ENCODE peak calls at places on chromosomes 16 and 17, in four cellular contexts. A is Karpas-422, J is mammary epithelial cell, K is GM23338. D is an unnamed sample. For H3K4me1, the result is how much of the 10 kb centered on the place peaks cover.

GRCh38 chr17:82503094-82503727 is 16.3 kb upstream of the FOXK2 start:
- DNase-seq in A (no peak), J (no peak), K (no peak), D (no peak)

GRCh38 chr16:16033208-16033717 is 83.8 kb downstream of the ABCC1 start:
- DNase-seq in A (no peak), J (no peak), K (no peak), D (peak)

GRCh38 chr16:56795011-56795410 is 65.1 kb downstream of the NUP93 start:
- DNase-seq in A (no peak), J (no peak), K (no peak), D (no peak)

GRCh38 chr16:19005561-19006445 is 22.1 kb downstream of the TMC7 start:
- DNase-seq in A (no peak), J (peak), K (peak), D (no peak)

GRCh38 chr17:44314869-44315661 is 6.7 kb downstream of the RUNDC3A start:
- DNase-seq in A (peak), J (peak), K (peak), D (peak)

GRCh38 chr17:74512624-74513084 is 18.6 kb downstream of the CD300LB start:
- DNase-seq in A (no peak), J (peak), K (no peak), D (no peak)

GRCh38 chr17:82567286-82567685 is 47.8 kb downstream of the FOXK2 start:
- DNase-seq in A (no peak), J (no peak), K (no peak), D (no peak)

GRCh38 chr16:8885674-8886592 is 3.8 kb downstream of the LITAFD start:
- DNase-seq in A (no peak), J (peak), K (peak), D (no peak)

GRCh38 chr17:80426671-80427326 is 11.8 kb downstream of the ENDOV start:
- DNase-seq in A (peak), J (peak), K (peak), D (peak)

GRCh38 chr17:32323784-32324590 is 18.0 kb downstream of the C17orf75 start:
- DNase-seq in A (no peak), J (peak), K (no peak), D (no peak)

GRCh38 chr16:51150894-51151320 is at the start of gene SALL1:
- DNase-seq in A (no peak), J (no peak), K (no peak), D (no peak)

GRCh38 chr16:89409161-89409711 is 81.1 kb downstream of the ANKRD11 start:
- DNase-seq in A (no peak), J (peak), K (no peak), D (no peak)

GRCh38 chr16:56421976-56422669 is 3.2 kb downstream of the AMFR start:
- DNase-seq in A (peak), J (no peak), K (no peak), D (no peak)

GRCh38 chr17:40343126-40344119 is 21.1 kb downstream of the GJD3 start:
- DNase-seq in A (no peak), J (no peak), K (no peak), D (no peak)

GRCh38 chr17:9431620-9432019 is 144.0 kb downstream of the STX8 start:
- DNase-seq in A (no peak), J (no peak), K (no peak), D (no peak)

GRCh38 chr17:76658387-76658705 is 14.8 kb upstream of the ST6GALNAC1 start:
- DNase-seq in A (no peak), J (no peak), K (no peak), D (no peak)

GRCh38 chr17:77322534-77323412 is 182.0 kb downstream of the SEC14L1 start:
- DNase-seq in A (peak), J (peak), K (no peak), D (no peak)

GRCh38 chr17:2786176-2786881 is 9.9 kb upstream of the RAP1GAP2 start:
- DNase-seq in A (peak), J (peak), K (peak), D (peak)
- H3K4me2 ChIP-seq in A (no peak), J (peak), K (no peak), D (peak)

GRCh38 chr16:85823328-85823920 is 23.9 kb downstream of the COX4I1 start:
- DNase-seq in A (no peak), J (no peak), K (no peak), D (no peak)

GRCh38 chr16:85824161-85825135 is 25.0 kb downstream of the COX4I1 start:
- DNase-seq in A (no peak), J (no peak), K (no peak), D (no peak)

GRCh38 chr16:85828166-85828565 is 28.7 kb downstream of the COX4I1 start:
- DNase-seq in A (no peak), J (no peak), K (no peak), D (no peak)

GRCh38 chr16:85826686-85827247 is 27.3 kb downstream of the COX4I1 start:
- DNase-seq in A (no peak), J (no peak), K (no peak), D (no peak)

DNA sequence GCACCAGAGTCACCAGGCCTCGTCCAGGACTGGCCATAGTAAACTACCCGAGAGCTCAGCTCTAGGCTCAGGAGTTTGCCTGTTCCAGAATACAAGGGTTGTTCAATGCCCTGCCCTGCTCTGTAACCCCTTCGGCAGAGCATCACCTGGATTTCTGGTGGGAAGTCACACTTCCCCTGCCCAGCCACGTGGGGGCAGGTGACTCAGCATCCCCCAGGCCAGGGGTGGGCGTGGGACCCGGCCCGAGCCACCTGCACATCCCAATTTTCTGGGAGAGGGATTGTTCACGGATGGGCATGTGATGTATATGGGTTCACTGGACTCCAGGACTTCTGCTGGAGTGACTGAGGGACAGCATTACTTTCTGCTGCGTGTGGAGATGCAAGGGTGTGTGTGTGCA is 25.8 kb downstream of the COX4I1 start:
- DNase-seq in A (no peak), J (no peak), K (peak), D (no peak)
- H3K4me1 ChIP-seq in A (under half), J (under half), K (under half), D (under half)

DNA sequence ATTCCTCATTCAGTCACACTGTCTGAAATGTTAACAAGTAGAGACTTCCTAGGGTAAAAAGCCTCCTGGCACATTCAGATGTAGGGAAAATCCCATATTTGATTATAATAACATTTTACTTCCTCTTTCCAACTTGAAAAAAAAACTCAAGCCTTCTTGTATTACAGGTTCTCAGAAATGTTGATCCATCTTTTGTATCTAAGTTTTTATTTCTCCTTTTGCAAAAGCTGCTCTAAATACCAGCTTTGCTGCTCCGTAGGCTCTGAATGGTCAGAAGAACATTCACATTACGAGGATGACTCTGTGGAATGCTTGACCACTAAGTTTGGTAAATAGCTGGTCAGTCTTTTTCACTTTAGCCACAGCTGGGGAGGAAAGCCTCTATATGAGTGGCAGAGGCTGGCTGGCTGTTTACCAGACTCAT is 13.2 kb upstream of the HEATR6 start:
- DNase-seq in A (no peak), J (no peak), K (no peak), D (no peak)
- H3K4me2 ChIP-seq in A (no peak), J (no peak), K (no peak), D (no peak)

GRCh38 chr16:85617948-85618347 is 4.8 kb downstream of the GSE1 start:
- DNase-seq in A (no peak), J (no peak), K (no peak), D (no peak)

GRCh38 chr16:85620403-85620802 is 7.3 kb downstream of the GSE1 start:
- DNase-seq in A (no peak), J (no peak), K (no peak), D (no peak)

GRCh38 chr16:85616608-85617311 is 3.6 kb downstream of the GSE1 start:
- DNase-seq in A (no peak), J (no peak), K (no peak), D (no peak)

GRCh38 chr16:85618509-85618908 is 5.4 kb downstream of the GSE1 start:
- DNase-seq in A (no peak), J (no peak), K (no peak), D (no peak)

GRCh38 chr16:85619089-85619850 is 6.1 kb downstream of the GSE1 start:
- DNase-seq in A (no peak), J (no peak), K (no peak), D (no peak)
- H3K4me1 ChIP-seq in A (under half), J (under half), K (under half), D (under half)

GRCh38 chr16:84275562-84276151 is 19.0 kb upstream of the WFDC1 start:
- DNase-seq in A (no peak), J (no peak), K (no peak), D (no peak)

GRCh38 chr16:84279871-84280270 is 14.8 kb upstream of the WFDC1 start:
- DNase-seq in A (no peak), J (no peak), K (no peak), D (no peak)

GRCh38 chr16:84277244-84277823 is 17.3 kb upstream of the WFDC1 start:
- DNase-seq in A (peak), J (peak), K (peak), D (peak)

GRCh38 chr16:84278968-84279367 is 15.7 kb upstream of the WFDC1 start:
- DNase-seq in A (no peak), J (no peak), K (peak), D (no peak)

GRCh38 chr16:84278333-84278732 is 16.3 kb upstream of the WFDC1 start:
- DNase-seq in A (peak), J (no peak), K (no peak), D (no peak)
- H3K4me2 ChIP-seq in A (no peak), J (no peak), K (no peak), D (no peak)

DNA sequence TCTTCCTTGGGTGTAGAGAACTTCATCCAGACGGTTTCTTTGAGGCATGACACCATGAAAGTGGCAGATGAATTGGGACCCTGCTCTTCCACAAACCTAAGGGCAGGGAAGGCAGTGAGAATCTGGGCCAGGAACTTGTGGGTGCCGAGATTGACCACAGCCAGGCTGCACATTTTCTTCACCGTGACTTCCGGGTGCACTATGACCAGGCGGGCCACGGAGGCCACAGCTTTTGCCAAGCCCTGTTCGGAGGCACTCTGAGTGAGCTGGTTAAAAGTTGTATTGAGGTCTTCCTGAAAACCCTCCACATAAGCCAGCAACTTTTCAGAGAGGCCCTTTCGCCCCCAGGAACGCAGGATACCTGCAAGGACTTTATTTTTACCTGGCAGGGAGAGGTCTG is 5.9 kb downstream of the GEMIN4 start:
- DNase-seq in A (no peak), J (no peak), K (no peak), D (no peak)
- H3K4me1 ChIP-seq in A (under half), J (under half), K (under half), D (under half)

GRCh38 chr17:72683506-72684404 is 408.7 kb downstream of the SLC39A11 start:
- DNase-seq in A (no peak), J (peak), K (no peak), D (no peak)
- H3K4me2 ChIP-seq in A (no peak), J (peak), K (no peak), D (no peak)

DNA sequence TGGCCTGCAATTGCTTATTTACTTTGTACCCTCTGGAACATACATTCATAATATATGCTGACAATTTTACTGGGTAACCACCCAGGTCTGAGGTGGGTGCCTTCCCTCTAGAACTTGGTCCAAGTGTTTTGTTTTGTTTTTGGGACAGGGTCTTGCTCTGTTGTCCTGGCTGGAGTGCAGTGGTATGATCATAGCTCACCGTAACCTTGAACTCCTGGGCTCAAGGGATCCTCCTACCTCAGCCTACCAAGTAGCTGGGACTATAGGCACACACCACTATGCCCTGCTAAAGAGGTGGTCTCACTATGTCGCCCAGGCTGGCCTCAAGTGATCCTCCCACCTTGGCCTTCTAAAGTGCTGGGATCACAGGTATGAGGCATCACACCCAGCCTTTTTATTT is 11.2 kb upstream of the CTCF start:
- DNase-seq in A (no peak), J (no peak), K (no peak), D (no peak)
- H3K4me1 ChIP-seq in A (half or more), J (under half), K (under half), D (half or more)

D was measured in DND-41.